ENCODE peak calls at places on chromosomes 12 and 14, in four cellular contexts. S is GM12878, K is HepG2, I is K562. V is an unnamed sample.

GRCh38 chr14:71193663-71194062 is 286.4 kb downstream of the PCNX1 start:
- DNase-seq in S (no peak), K (no peak), I (no peak), V (no peak)

GRCh38 chr12:71958993-71959588 is 20.4 kb downstream of the TPH2 start:
- DNase-seq in S (no peak), K (no peak), I (no peak), V (no peak)

GRCh38 chr12:29781176-29781575 is 2.6 kb downstream of the TMTC1 start:
- DNase-seq in S (no peak), K (no peak), I (no peak), V (no peak)

GRCh38 chr12:47078733-47079364 is 572 bp upstream of the PCED1B start:
- DNase-seq in S (no peak), K (no peak), I (no peak), V (no peak)

GRCh38 chr14:50262865-50263264 is 31.5 kb upstream of the SOS2 start:
- DNase-seq in S (no peak), K (no peak), I (no peak), V (no peak)

GRCh38 chr12:51833446-51834227 is 14.9 kb downstream of the FIGNL2 start:
- DNase-seq in S (no peak), K (no peak), I (no peak), V (no peak)

GRCh38 chr12:51217133-51217967 is 512 bp downstream of the POU6F1 start:
- DNase-seq in S (no peak), K (no peak), I (peak), V (peak)

GRCh38 chr14:23725980-23726746 is 90.0 kb downstream of the DHRS2 start:
- DNase-seq in S (no peak), K (no peak), I (no peak), V (no peak)

GRCh38 chr12:100724071-100724470 is 70.5 kb upstream of the ANO4 start:
- DNase-seq in S (no peak), K (no peak), I (no peak), V (no peak)

GRCh38 chr14:38207342-38207741 is 362 bp upstream of the SSTR1 start:
- DNase-seq in S (no peak), K (no peak), I (no peak), V (no peak)

GRCh38 chr14:69573841-69574265 is 818 bp downstream of the CCDC177 start:
- DNase-seq in S (no peak), K (no peak), I (no peak), V (peak)

GRCh38 chr14:86934196-86934595 is 1058.8 kb downstream of the GALC start:
- DNase-seq in S (no peak), K (no peak), I (no peak), V (no peak)

GRCh38 chr12:1917172-1918070 is 1.0 kb downstream of the CACNA2D4 start:
- DNase-seq in S (no peak), K (no peak), I (peak), V (no peak)
- TF ChIP-seq ETV6 in S (no peak), K (no peak), I (no peak), V (no peak)

DNA sequence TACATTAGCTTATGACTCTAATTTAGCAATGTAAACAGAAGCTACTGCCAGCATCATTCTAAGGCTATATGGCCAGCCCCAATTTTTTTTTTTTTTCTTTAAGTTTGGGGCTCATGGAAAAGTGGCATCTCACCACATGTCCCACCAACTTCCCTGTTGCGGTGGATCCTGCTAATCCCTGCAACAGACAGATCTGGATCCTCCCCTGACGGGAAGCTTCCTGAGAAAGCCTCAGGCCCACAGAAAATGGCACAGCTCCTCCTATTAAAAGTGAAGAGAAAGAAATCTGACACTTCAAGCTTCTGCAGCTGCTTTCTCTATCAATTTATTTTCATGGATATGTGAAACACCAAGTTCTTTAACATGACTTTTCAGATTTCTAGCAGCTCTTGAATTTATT is 433.8 kb upstream of the DCN start:
- DNase-seq in S (no peak), K (no peak), I (no peak), V (no peak)
- TF ChIP-seq ESRRA in S (no peak), K (no peak), I (no peak), V (no peak)

GRCh38 chr12:120659151-120659525 is 18.7 kb downstream of the CABP1 start:
- DNase-seq in S (no peak), K (no peak), I (no peak), V (no peak)
- TF ChIP-seq USF2 in S (no peak), K (no peak), I (no peak), V (no peak)

GRCh38 chr12:69898236-69898635 is 73.2 kb downstream of the MYRFL start:
- DNase-seq in S (no peak), K (no peak), I (no peak), V (no peak)
- TF ChIP-seq ETV6 in S (no peak), K (no peak), I (no peak), V (no peak)

DNA sequence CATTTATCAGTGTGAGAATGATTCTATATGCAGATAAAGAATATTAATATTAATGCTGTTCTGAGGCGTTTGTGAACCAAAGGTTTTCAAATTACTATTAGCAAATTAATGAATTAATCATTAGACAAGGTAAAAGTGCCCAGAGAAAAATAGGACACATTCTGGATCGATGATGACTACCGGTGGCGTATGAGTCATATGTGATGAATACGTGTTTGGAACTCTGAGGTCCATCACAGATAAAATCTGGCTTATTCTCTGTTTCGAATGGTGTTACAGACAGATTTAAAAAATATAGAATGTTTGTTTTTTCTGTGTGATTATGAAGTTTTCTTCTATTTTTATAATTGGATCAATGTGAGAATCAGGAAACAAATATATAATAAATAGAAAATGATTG is 79.2 kb upstream of the RTL1 start:
- DNase-seq in S (no peak), K (no peak), I (no peak), V (no peak)
- TF ChIP-seq ESRRA in S (no peak), K (no peak), I (no peak), V (no peak)

GRCh38 chr12:131921866-131922769 is 7.0 kb upstream of the PUS1 start:
- DNase-seq in S (no peak), K (no peak), I (no peak), V (no peak)
- TF ChIP-seq USF2 in S (no peak), K (no peak), I (no peak), V (no peak)

GRCh38 chr14:100147181-100147631 is 12.2 kb downstream of the DEGS2 start:
- DNase-seq in S (no peak), K (no peak), I (no peak), V (no peak)
- TF ChIP-seq ETV6 in S (no peak), K (no peak), I (no peak), V (no peak)

GRCh38 chr14:21092147-21093011 is 6.1 kb downstream of the ZNF219 start:
- DNase-seq in S (no peak), K (peak), I (peak), V (peak)
- TF ChIP-seq ESRRA in S (no peak), K (no peak), I (no peak), V (no peak)